ENCODE peak calls at places on chromosomes 4 and X, in four cellular contexts. One of them, this sample, is unnamed.

GRCh38 chrX:17689971-17690409 is 47.3 kb upstream of the SCML1 start:
- DNase-seq in GM12878: peak
- DNase-seq in HepG2: peak
- DNase-seq in K562: peak
- DNase-seq in this sample: peak

GRCh38 chr4:41426523-41426922 is 111.4 kb upstream of the LIMCH1 start:
- DNase-seq in GM12878: no peak
- DNase-seq in HepG2: no peak
- DNase-seq in K562: no peak
- DNase-seq in this sample: no peak

GRCh38 chrX:39773923-39774803 is 323.6 kb downstream of the BCOR start:
- DNase-seq in GM12878: no peak
- DNase-seq in HepG2: no peak
- DNase-seq in K562: no peak
- DNase-seq in this sample: no peak

GRCh38 chr4:7988437-7988836 is 48.8 kb upstream of the AFAP1 start:
- DNase-seq in GM12878: no peak
- DNase-seq in HepG2: no peak
- DNase-seq in K562: no peak
- DNase-seq in this sample: no peak

GRCh38 chr4:8093587-8094274 is 64.9 kb downstream of the ABLIM2 start:
- DNase-seq in GM12878: no peak
- DNase-seq in HepG2: no peak
- DNase-seq in K562: no peak
- DNase-seq in this sample: no peak

GRCh38 chrX:67351411-67351810 is 192.4 kb upstream of the AR start:
- DNase-seq in GM12878: no peak
- DNase-seq in HepG2: no peak
- DNase-seq in K562: no peak
- DNase-seq in this sample: no peak

GRCh38 chr4:189124149-189124758 is 816.4 kb upstream of the FRG1 start:
- DNase-seq in GM12878: no peak
- DNase-seq in HepG2: peak
- DNase-seq in K562: no peak
- DNase-seq in this sample: peak

GRCh38 chr4:69060651-69061308 is 35.5 kb upstream of the UGT2B7 start:
- DNase-seq in GM12878: no peak
- DNase-seq in HepG2: no peak
- DNase-seq in K562: no peak
- DNase-seq in this sample: peak

GRCh38 chr4:1870328-1870577 is 940 bp upstream of the NSD2 start:
- DNase-seq in GM12878: no peak
- DNase-seq in HepG2: peak
- DNase-seq in K562: no peak
- DNase-seq in this sample: peak

GRCh38 chr4:186723207-186724047 is at the start of gene FAT1:
- DNase-seq in GM12878: no peak
- DNase-seq in HepG2: peak
- DNase-seq in K562: peak
- DNase-seq in this sample: peak

GRCh38 chr4:185782523-185782922 is 29.5 kb downstream of the SORBS2 start:
- DNase-seq in GM12878: no peak
- DNase-seq in HepG2: peak
- DNase-seq in K562: peak
- DNase-seq in this sample: no peak

GRCh38 chrX:151393514-151393913 is 3.5 kb upstream of the VMA21 start:
- DNase-seq in GM12878: no peak
- DNase-seq in HepG2: no peak
- DNase-seq in K562: no peak
- DNase-seq in this sample: no peak

GRCh38 chr4:185912779-185913178 is 100.8 kb upstream of the SORBS2 start:
- DNase-seq in GM12878: no peak
- DNase-seq in HepG2: no peak
- DNase-seq in K562: no peak
- DNase-seq in this sample: no peak

GRCh38 chr4:173167793-173168395 is 717 bp upstream of the GALNT7 start:
- DNase-seq in GM12878: no peak
- DNase-seq in HepG2: no peak
- DNase-seq in K562: peak
- DNase-seq in this sample: peak

GRCh38 chr4:185995665-185996064 is 73.3 kb upstream of the TLR3 start:
- DNase-seq in GM12878: no peak
- DNase-seq in HepG2: no peak
- DNase-seq in K562: no peak
- DNase-seq in this sample: no peak

GRCh38 chr4:7778524-7779193 is 161.0 kb downstream of the AFAP1 start:
- DNase-seq in GM12878: no peak
- DNase-seq in HepG2: no peak
- DNase-seq in K562: no peak
- DNase-seq in this sample: no peak

GRCh38 chrX:133544778-133545177 is 129.5 kb upstream of the GPC4 start:
- DNase-seq in GM12878: no peak
- DNase-seq in HepG2: no peak
- DNase-seq in K562: no peak
- DNase-seq in this sample: no peak

GRCh38 chrX:153643431-153644351 is 3.3 kb upstream of the DUSP9 start:
- DNase-seq in GM12878: no peak
- DNase-seq in HepG2: no peak
- DNase-seq in K562: peak
- DNase-seq in this sample: peak

GRCh38 chr4:53917719-53918118 is 146.7 kb downstream of the CHIC2 start:
- DNase-seq in GM12878: no peak
- DNase-seq in HepG2: no peak
- DNase-seq in K562: no peak
- DNase-seq in this sample: no peak

GRCh38 chr4:528835-529234 is 29.8 kb downstream of the PIGG start:
- DNase-seq in GM12878: no peak
- DNase-seq in HepG2: no peak
- DNase-seq in K562: no peak
- DNase-seq in this sample: no peak

GRCh38 chr4:148207074-148207473 is 235.1 kb downstream of the NR3C2 start:
- DNase-seq in GM12878: no peak
- DNase-seq in HepG2: no peak
- DNase-seq in K562: no peak
- DNase-seq in this sample: no peak

GRCh38 chr4:38194202-38194601 is 234.0 kb downstream of the PTTG2 start:
- DNase-seq in GM12878: no peak
- DNase-seq in HepG2: no peak
- DNase-seq in K562: no peak
- DNase-seq in this sample: no peak

GRCh38 chrX:38768079-38768478 is 33.2 kb upstream of the MID1IP1 start:
- DNase-seq in GM12878: no peak
- DNase-seq in HepG2: no peak
- DNase-seq in K562: no peak
- DNase-seq in this sample: peak

GRCh38 chrX:13077168-13077567 is 32.7 kb upstream of the FAM9C start:
- DNase-seq in GM12878: no peak
- DNase-seq in HepG2: no peak
- DNase-seq in K562: no peak
- DNase-seq in this sample: no peak

GRCh38 chr4:82947498-82947897 is 47.0 kb downstream of the THAP9 start:
- DNase-seq in GM12878: no peak
- DNase-seq in HepG2: no peak
- DNase-seq in K562: no peak
- DNase-seq in this sample: no peak

GRCh38 chr4:33188733-33189132 is 2468.6 kb downstream of the PCDH7 start:
- DNase-seq in GM12878: no peak
- DNase-seq in HepG2: no peak
- DNase-seq in K562: no peak
- DNase-seq in this sample: no peak

GRCh38 chrX:105167233-105167632 is 53.3 kb downstream of the TEX13A start:
- DNase-seq in GM12878: no peak
- DNase-seq in HepG2: no peak
- DNase-seq in K562: no peak
- DNase-seq in this sample: no peak

GRCh38 chr4:27154706-27155105 is 294.1 kb downstream of the STIM2 start:
- DNase-seq in GM12878: no peak
- DNase-seq in HepG2: no peak
- DNase-seq in K562: no peak
- DNase-seq in this sample: no peak

GRCh38 chr4:45530498-45530897 is 593.4 kb downstream of the GABRG1 start:
- DNase-seq in GM12878: no peak
- DNase-seq in HepG2: no peak
- DNase-seq in K562: no peak
- DNase-seq in this sample: no peak

GRCh38 chr4:104283303-104283702 is 211.4 kb downstream of the CXXC4 start:
- DNase-seq in GM12878: no peak
- DNase-seq in HepG2: no peak
- DNase-seq in K562: no peak
- DNase-seq in this sample: no peak

GRCh38 chr4:9904976-9905587 is 116.2 kb downstream of the SLC2A9 start:
- DNase-seq in GM12878: no peak
- DNase-seq in HepG2: no peak
- DNase-seq in K562: no peak
- DNase-seq in this sample: no peak

GRCh38 chr4:73698217-73698616 is 42.2 kb upstream of the CXCL8 start:
- DNase-seq in GM12878: no peak
- DNase-seq in HepG2: no peak
- DNase-seq in K562: no peak
- DNase-seq in this sample: no peak

GRCh38 chr4:3426465-3427133 is 15.2 kb upstream of the HGFAC start:
- DNase-seq in GM12878: no peak
- DNase-seq in HepG2: no peak
- DNase-seq in K562: no peak
- DNase-seq in this sample: no peak

GRCh38 chr4:176668324-176668723 is 124.4 kb downstream of the VEGFC start:
- DNase-seq in GM12878: no peak
- DNase-seq in HepG2: no peak
- DNase-seq in K562: no peak
- DNase-seq in this sample: no peak

GRCh38 chrX:153387987-153388721 is 13.0 kb downstream of the PNMA6E start:
- DNase-seq in GM12878: no peak
- DNase-seq in HepG2: no peak
- DNase-seq in K562: no peak
- DNase-seq in this sample: no peak

GRCh38 chr4:67883463-67883862 is 339 bp downstream of the TMPRSS11D start:
- DNase-seq in GM12878: no peak
- DNase-seq in HepG2: no peak
- DNase-seq in K562: no peak
- DNase-seq in this sample: no peak

GRCh38 chr4:45638641-45639040 is 485.2 kb downstream of the GABRG1 start:
- DNase-seq in GM12878: no peak
- DNase-seq in HepG2: no peak
- DNase-seq in K562: no peak
- DNase-seq in this sample: no peak

GRCh38 chrX:18889346-18889745 is 94.6 kb downstream of the PHKA2 start:
- DNase-seq in GM12878: no peak
- DNase-seq in HepG2: no peak
- DNase-seq in K562: no peak
- DNase-seq in this sample: no peak
- TF ChIP-seq TARDBP in GM12878: no peak
- TF ChIP-seq TARDBP in HepG2: no peak
- TF ChIP-seq TARDBP in K562: no peak
- TF ChIP-seq TARDBP in this sample: no peak

DNA sequence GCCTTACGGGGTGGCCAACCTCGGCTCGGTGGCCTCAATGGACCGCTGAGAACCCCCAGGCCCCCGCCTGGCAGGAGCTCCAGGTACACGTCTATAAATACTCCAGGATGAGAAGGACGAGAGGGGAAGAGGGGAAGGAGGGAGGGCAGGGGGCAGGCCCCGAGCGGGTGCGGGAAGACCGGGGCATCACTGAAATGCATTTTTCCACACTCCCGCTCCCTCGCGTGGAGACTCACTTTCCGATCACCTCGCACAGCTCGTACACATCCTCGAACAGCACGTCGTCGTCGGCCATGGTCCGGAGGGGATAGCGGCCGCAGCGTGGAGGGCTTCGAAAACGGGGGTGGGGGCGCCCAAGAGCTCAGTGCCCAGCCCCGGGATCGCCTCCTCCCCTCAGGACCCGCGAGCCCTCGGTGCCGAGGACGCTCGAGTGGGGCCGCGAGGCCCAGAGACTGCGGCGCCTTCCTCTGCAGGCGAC is 621 bp downstream of the CASK start:
- DNase-seq in GM12878: no peak
- DNase-seq in HepG2: no peak
- DNase-seq in K562: no peak
- DNase-seq in this sample: peak
- TF ChIP-seq TARDBP in GM12878: no peak
- TF ChIP-seq TARDBP in HepG2: no peak
- TF ChIP-seq TARDBP in K562: no peak
- TF ChIP-seq TARDBP in this sample: no peak

GRCh38 chrX:53324803-53325202 is 43.4 kb upstream of the IQSEC2 start:
- DNase-seq in GM12878: no peak
- DNase-seq in HepG2: no peak
- DNase-seq in K562: no peak
- DNase-seq in this sample: no peak

GRCh38 chrX:53332204-53332603 is 50.8 kb upstream of the IQSEC2 start:
- DNase-seq in GM12878: no peak
- DNase-seq in HepG2: no peak
- DNase-seq in K562: no peak
- DNase-seq in this sample: no peak

GRCh38 chrX:53333853-53334252 is 52.5 kb upstream of the IQSEC2 start:
- DNase-seq in GM12878: no peak
- DNase-seq in HepG2: no peak
- DNase-seq in K562: no peak
- DNase-seq in this sample: no peak

DNA sequence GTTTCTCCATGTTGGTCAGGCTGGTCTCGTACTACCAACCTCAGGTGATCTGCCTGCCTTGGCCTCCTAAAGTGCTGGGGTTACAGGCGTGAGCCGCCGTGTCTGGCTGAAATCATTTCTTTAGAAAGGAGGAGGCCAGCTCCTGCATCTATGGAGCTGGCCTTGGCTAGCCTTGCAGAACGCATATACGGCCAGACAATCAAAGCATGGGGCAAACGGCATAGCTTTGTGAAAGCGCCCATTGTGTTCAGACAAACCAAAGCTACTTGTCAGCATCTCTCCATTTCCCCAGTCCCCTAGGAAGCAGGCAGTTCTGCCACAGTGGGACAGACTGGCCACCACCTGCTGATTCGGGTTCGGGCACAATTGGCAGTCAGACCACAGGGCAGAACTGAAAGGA is 48.9 kb upstream of the IQSEC2 start:
- DNase-seq in GM12878: no peak
- DNase-seq in HepG2: no peak
- DNase-seq in K562: no peak
- DNase-seq in this sample: no peak
- TF ChIP-seq TARDBP in GM12878: no peak
- TF ChIP-seq TARDBP in HepG2: no peak
- TF ChIP-seq TARDBP in K562: no peak
- TF ChIP-seq TARDBP in this sample: no peak

GRCh38 chr4:184384056-184384809 is 90.1 kb downstream of the IRF2 start:
- DNase-seq in GM12878: peak
- DNase-seq in HepG2: peak
- DNase-seq in K562: no peak
- DNase-seq in this sample: no peak
- TF ChIP-seq TARDBP in GM12878: no peak
- TF ChIP-seq TARDBP in HepG2: peak
- TF ChIP-seq TARDBP in K562: no peak
- TF ChIP-seq TARDBP in this sample: no peak

DNA sequence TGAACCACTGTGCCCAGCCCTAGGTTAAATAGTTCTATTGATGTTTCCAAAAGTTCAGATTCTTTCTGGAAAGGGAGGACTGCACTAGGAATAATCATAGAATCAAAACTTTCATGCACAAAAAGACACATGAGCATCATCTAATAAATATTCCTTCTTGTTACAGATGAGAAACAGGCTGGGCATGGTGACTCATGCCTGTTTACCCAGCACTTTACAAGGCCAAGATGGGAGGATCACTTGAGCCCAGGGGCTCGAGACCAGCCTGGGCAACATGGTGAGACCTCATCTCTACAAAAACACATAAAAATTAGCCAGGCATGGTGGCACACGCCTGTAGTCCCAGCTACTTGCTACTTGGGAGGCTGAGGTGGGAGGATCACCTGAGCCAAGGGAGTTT is 27.7 kb downstream of the LARP7 start:
- DNase-seq in GM12878: no peak
- DNase-seq in HepG2: no peak
- DNase-seq in K562: no peak
- DNase-seq in this sample: no peak
- TF ChIP-seq TARDBP in GM12878: no peak
- TF ChIP-seq TARDBP in HepG2: no peak
- TF ChIP-seq TARDBP in K562: no peak
- TF ChIP-seq TARDBP in this sample: no peak

This sample was measured in HEK293T.